ENCODE peak calls at places on chromosomes 11 and 22, in eight cellular contexts. Q is AG04450; I is amygdala; A is activated CD4-positive, alpha-beta T cell treated with anti-CD3 and anti-CD28 coated beads for 48 hours; V is kidney glomerular epithelial cell; S is astrocyte; G is activated T-cell treated with anti-CD3 and anti-CD28 coated beads for 48 hours; X is caudate nucleus. Y is an unnamed sample.

GRCh38 chr22:45290410-45290936 is 5.7 kb downstream of the UPK3A start:
- DNase-seq in Q (peak; percentile 39), I (no peak), A (no peak), V (peak; percentile 11), S (peak; percentile 41), G (no peak), X (peak; percentile 42), Y (no peak)

GRCh38 chr11:46677991-46678740 is 22.3 kb downstream of the ARHGAP1 start:
- DNase-seq in Q (no peak), I (no peak), A (no peak), V (no peak), S (no peak), G (no peak), X (no peak), Y (no peak)

GRCh38 chr22:35119494-35119893 is 53.5 kb downstream of the ISX start:
- DNase-seq in Q (no peak), I (no peak), A (no peak), V (no peak), S (no peak), G (no peak), X (no peak), Y (no peak)

GRCh38 chr11:7595016-7595869 is 78.1 kb downstream of the CYB5R2 start:
- DNase-seq in Q (no peak), I (no peak), A (no peak), V (no peak), S (no peak), G (no peak), X (no peak), Y (no peak)

GRCh38 chr11:440065-441042 is 1.5 kb downstream of the ANO9 start:
- DNase-seq in Q (no peak), I (no peak), A (peak; percentile 32), V (no peak), S (no peak), G (no peak), X (no peak), Y (no peak)

GRCh38 chr11:6637871-6638270 is 17.7 kb downstream of the DCHS1 start:
- DNase-seq in Q (no peak), I (no peak), A (no peak), V (no peak), S (peak; percentile 75), G (no peak), X (no peak), Y (no peak)

GRCh38 chr22:35380013-35380412 is 883 bp upstream of the HMOX1 start:
- DNase-seq in Q (no peak), I (no peak), A (no peak), V (no peak), S (no peak), G (no peak), X (no peak), Y (no peak)

GRCh38 chr22:48431536-48432315 is 1395.9 kb downstream of the BRD1 start:
- DNase-seq in Q (no peak), I (no peak), A (no peak), V (no peak), S (no peak), G (no peak), X (no peak), Y (no peak)

GRCh38 chr11:72771507-72771906 is 19.3 kb upstream of the ARAP1 start:
- DNase-seq in Q (peak; percentile 27), I (no peak), A (no peak), V (peak; percentile 54), S (peak; percentile 54), G (no peak), X (no peak), Y (no peak)

GRCh38 chr22:49960967-49961600 is 512 bp downstream of the PIM3 start:
- DNase-seq in Q (no peak), I (no peak), A (peak; percentile 52), V (no peak), S (peak; percentile 45), G (peak; percentile 46), X (no peak), Y (no peak)

GRCh38 chr22:21009638-21010425 is 5.1 kb upstream of the P2RX6 start:
- DNase-seq in Q (no peak), I (no peak), A (peak; percentile 36), V (peak; percentile 73), S (peak; percentile 33), G (no peak), X (no peak), Y (no peak)

GRCh38 chr22:38313384-38313955 is 3.8 kb downstream of the CSNK1E start:
- DNase-seq in Q (peak; percentile 81), I (no peak), A (no peak), V (peak; percentile 84), S (peak; percentile 93), G (no peak), X (no peak), Y (no peak)

Y was measured in effector CD8-positive, alpha-beta T cell.